ENCODE peak calls at places on chromosomes 4 and X, in six cellular contexts. One of them, this sample, is unnamed. For H3K9me3, the result is how much of the 10 kb centered on the place peaks cover.

GRCh38 chr4:3660086-3660927 is 105.9 kb upstream of the ADRA2C start:
- DNase-seq in PC-3: no peak
- DNase-seq in IMR-90: peak
- DNase-seq in thoracic aorta: no peak
- DNase-seq in psoas muscle: no peak
- DNase-seq in mammary epithelial cell: no peak
- DNase-seq in this sample: no peak

GRCh38 chrX:9532349-9532748 is 67.5 kb downstream of the TBL1X start:
- DNase-seq in PC-3: no peak
- DNase-seq in IMR-90: peak
- DNase-seq in thoracic aorta: no peak
- DNase-seq in psoas muscle: no peak
- DNase-seq in mammary epithelial cell: no peak
- DNase-seq in this sample: peak

GRCh38 chrX:11427082-11428033 is 134.1 kb downstream of the AMELX start:
- DNase-seq in PC-3: peak
- DNase-seq in IMR-90: no peak
- DNase-seq in thoracic aorta: no peak
- DNase-seq in psoas muscle: peak
- DNase-seq in mammary epithelial cell: no peak
- DNase-seq in this sample: no peak

GRCh38 chr4:153204247-153205027 is at the start of gene TRIM2:
- DNase-seq in PC-3: peak
- DNase-seq in IMR-90: peak
- DNase-seq in thoracic aorta: peak
- DNase-seq in psoas muscle: peak
- DNase-seq in mammary epithelial cell: no peak
- DNase-seq in this sample: peak

GRCh38 chrX:15678339-15678738 is 13.7 kb upstream of the CLTRN start:
- DNase-seq in PC-3: no peak
- DNase-seq in IMR-90: no peak
- DNase-seq in thoracic aorta: no peak
- DNase-seq in psoas muscle: no peak
- DNase-seq in mammary epithelial cell: no peak
- DNase-seq in this sample: no peak

GRCh38 chr4:1802720-1803522 is 9.8 kb downstream of the FGFR3 start:
- DNase-seq in PC-3: no peak
- DNase-seq in IMR-90: no peak
- DNase-seq in thoracic aorta: no peak
- DNase-seq in psoas muscle: no peak
- DNase-seq in mammary epithelial cell: no peak
- DNase-seq in this sample: no peak

GRCh38 chr4:186887211-186887785 is 163.6 kb upstream of the FAT1 start:
- DNase-seq in PC-3: no peak
- DNase-seq in IMR-90: no peak
- DNase-seq in thoracic aorta: no peak
- DNase-seq in psoas muscle: no peak
- DNase-seq in mammary epithelial cell: peak
- DNase-seq in this sample: peak

GRCh38 chr4:55312491-55313101 is 33.4 kb upstream of the SRD5A3 start:
- DNase-seq in PC-3: peak
- DNase-seq in IMR-90: peak
- DNase-seq in thoracic aorta: no peak
- DNase-seq in psoas muscle: no peak
- DNase-seq in mammary epithelial cell: peak
- DNase-seq in this sample: peak

GRCh38 chr4:11912886-11913285 is 484.2 kb upstream of the HS3ST1 start:
- DNase-seq in PC-3: peak
- DNase-seq in IMR-90: no peak
- DNase-seq in thoracic aorta: no peak
- DNase-seq in psoas muscle: no peak
- DNase-seq in mammary epithelial cell: peak
- DNase-seq in this sample: peak

GRCh38 chr4:182126567-182126966 is 116.6 kb upstream of the TENM3 start:
- DNase-seq in PC-3: no peak
- DNase-seq in IMR-90: peak
- DNase-seq in thoracic aorta: no peak
- DNase-seq in psoas muscle: no peak
- DNase-seq in mammary epithelial cell: peak
- DNase-seq in this sample: peak

GRCh38 chr4:177367336-177367735 is 57.7 kb downstream of the NEIL3 start:
- DNase-seq in PC-3: peak
- DNase-seq in IMR-90: peak
- DNase-seq in thoracic aorta: no peak
- DNase-seq in psoas muscle: no peak
- DNase-seq in mammary epithelial cell: peak
- DNase-seq in this sample: peak

GRCh38 chrX:116285506-116285905 is 115.0 kb downstream of the AGTR2 start:
- DNase-seq in PC-3: peak
- DNase-seq in IMR-90: no peak
- DNase-seq in thoracic aorta: no peak
- DNase-seq in psoas muscle: no peak
- DNase-seq in mammary epithelial cell: no peak
- DNase-seq in this sample: peak

GRCh38 chr4:38868055-38868965 is 704 bp downstream of the FAM114A1 start:
- DNase-seq in PC-3: no peak
- DNase-seq in IMR-90: peak
- DNase-seq in thoracic aorta: no peak
- DNase-seq in psoas muscle: peak
- DNase-seq in mammary epithelial cell: peak
- DNase-seq in this sample: no peak

GRCh38 chr4:147825451-147826287 is 93.8 kb downstream of the ARHGAP10 start:
- DNase-seq in PC-3: peak
- DNase-seq in IMR-90: no peak
- DNase-seq in thoracic aorta: no peak
- DNase-seq in psoas muscle: peak
- DNase-seq in mammary epithelial cell: peak
- DNase-seq in this sample: peak

DNA sequence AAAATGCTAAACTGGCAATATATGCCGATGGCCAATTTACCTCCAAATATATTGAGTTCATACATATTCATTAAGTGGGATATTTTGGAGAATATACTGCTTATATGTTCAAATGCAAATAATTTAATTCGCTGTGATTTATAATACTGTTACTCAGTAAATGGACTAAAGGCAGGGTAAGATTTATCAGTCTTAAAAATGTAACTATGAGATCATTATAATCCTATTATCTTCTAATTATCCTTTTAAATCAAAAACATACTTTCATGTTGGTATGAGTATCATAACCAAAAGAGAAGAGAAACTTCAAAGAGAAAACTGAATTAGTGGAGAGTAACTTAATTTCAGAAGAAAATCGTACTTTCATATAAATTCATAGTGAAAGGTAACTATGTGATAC is 44.6 kb downstream of the FAT4 start:
- DNase-seq in PC-3: no peak
- DNase-seq in IMR-90: no peak
- DNase-seq in thoracic aorta: no peak
- DNase-seq in psoas muscle: no peak
- DNase-seq in mammary epithelial cell: no peak
- DNase-seq in this sample: no peak
- H3K9me3 ChIP-seq in PC-3: under half
- H3K9me3 ChIP-seq in IMR-90: under half
- H3K9me3 ChIP-seq in thoracic aorta: under half
- H3K9me3 ChIP-seq in psoas muscle: under half
- H3K9me3 ChIP-seq in mammary epithelial cell: under half
- H3K9me3 ChIP-seq in this sample: under half

DNA sequence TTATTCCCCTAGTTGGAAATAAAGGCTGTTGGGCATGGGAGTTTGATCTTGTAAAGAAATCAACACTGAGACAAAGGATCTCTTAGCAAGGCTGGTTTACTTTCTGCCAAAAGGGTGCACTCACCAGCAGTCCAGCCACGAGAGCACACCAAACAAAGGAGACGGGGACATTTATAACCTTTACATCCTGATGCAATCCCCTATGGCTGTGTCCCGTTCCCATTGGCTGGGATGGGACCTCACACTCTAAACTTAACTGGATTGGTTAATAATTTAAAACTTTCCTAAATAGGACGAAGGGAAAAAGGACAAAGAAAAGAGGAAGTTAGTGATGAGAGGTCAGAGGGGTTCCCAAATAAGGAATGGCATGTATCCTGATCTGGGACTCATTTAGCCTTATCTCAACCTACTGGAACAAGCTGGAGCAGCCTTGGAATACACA is 17.9 kb downstream of the METAP1 start:
- DNase-seq in PC-3: no peak
- DNase-seq in IMR-90: peak
- DNase-seq in thoracic aorta: no peak
- DNase-seq in psoas muscle: no peak
- DNase-seq in mammary epithelial cell: no peak
- DNase-seq in this sample: peak
- H3K9me3 ChIP-seq in PC-3: under half
- H3K9me3 ChIP-seq in IMR-90: under half
- H3K9me3 ChIP-seq in thoracic aorta: under half
- H3K9me3 ChIP-seq in psoas muscle: under half
- H3K9me3 ChIP-seq in mammary epithelial cell: under half
- H3K9me3 ChIP-seq in this sample: under half

GRCh38 chrX:110743679-110744340 is 51.8 kb downstream of the CHRDL1 start:
- DNase-seq in PC-3: no peak
- DNase-seq in IMR-90: peak
- DNase-seq in thoracic aorta: no peak
- DNase-seq in psoas muscle: no peak
- DNase-seq in mammary epithelial cell: peak
- DNase-seq in this sample: no peak
- H3K9me3 ChIP-seq in PC-3: under half
- H3K9me3 ChIP-seq in IMR-90: under half
- H3K9me3 ChIP-seq in thoracic aorta: under half
- H3K9me3 ChIP-seq in psoas muscle: under half
- H3K9me3 ChIP-seq in mammary epithelial cell: under half
- H3K9me3 ChIP-seq in this sample: under half

DNA sequence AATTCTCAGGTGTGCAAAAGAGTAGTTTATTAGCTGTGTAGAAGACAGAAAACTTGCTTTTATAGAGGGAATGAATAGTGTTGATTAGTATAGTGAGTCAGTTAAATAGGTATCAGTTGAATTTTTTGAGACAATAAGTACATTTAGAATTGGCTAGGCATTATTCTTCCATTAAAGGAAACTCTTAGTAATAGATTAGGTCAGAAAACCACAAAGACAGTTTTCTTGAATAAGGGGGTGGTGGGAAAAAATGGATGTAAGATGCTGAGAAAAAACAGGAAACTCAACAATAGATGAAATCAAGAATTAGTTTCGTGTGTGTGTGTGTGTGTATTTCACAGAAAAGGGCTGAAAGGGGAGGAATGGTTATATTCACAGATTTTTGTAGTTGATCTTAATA is 16.8 kb downstream of the CD38 start:
- DNase-seq in PC-3: no peak
- DNase-seq in IMR-90: no peak
- DNase-seq in thoracic aorta: no peak
- DNase-seq in psoas muscle: no peak
- DNase-seq in mammary epithelial cell: peak
- DNase-seq in this sample: peak
- H3K9me3 ChIP-seq in PC-3: under half
- H3K9me3 ChIP-seq in IMR-90: under half
- H3K9me3 ChIP-seq in thoracic aorta: under half
- H3K9me3 ChIP-seq in psoas muscle: under half
- H3K9me3 ChIP-seq in mammary epithelial cell: under half
- H3K9me3 ChIP-seq in this sample: under half

GRCh38 chrX:1306909-1307625 is 29.5 kb upstream of the IL3RA start:
- DNase-seq in PC-3: no peak
- DNase-seq in IMR-90: no peak
- DNase-seq in thoracic aorta: no peak
- DNase-seq in psoas muscle: no peak
- DNase-seq in mammary epithelial cell: no peak
- DNase-seq in this sample: no peak

GRCh38 chrX:1307626-1308340 is 28.8 kb upstream of the IL3RA start:
- DNase-seq in PC-3: no peak
- DNase-seq in IMR-90: no peak
- DNase-seq in thoracic aorta: no peak
- DNase-seq in psoas muscle: no peak
- DNase-seq in mammary epithelial cell: no peak
- DNase-seq in this sample: no peak

GRCh38 chrX:1300449-1300848 is 31.8 kb downstream of the CSF2RA start:
- DNase-seq in PC-3: no peak
- DNase-seq in IMR-90: no peak
- DNase-seq in thoracic aorta: no peak
- DNase-seq in psoas muscle: no peak
- DNase-seq in mammary epithelial cell: no peak
- DNase-seq in this sample: no peak

GRCh38 chrX:1308476-1308875 is 28.1 kb upstream of the IL3RA start:
- DNase-seq in PC-3: no peak
- DNase-seq in IMR-90: no peak
- DNase-seq in thoracic aorta: no peak
- DNase-seq in psoas muscle: no peak
- DNase-seq in mammary epithelial cell: no peak
- DNase-seq in this sample: no peak

DNA sequence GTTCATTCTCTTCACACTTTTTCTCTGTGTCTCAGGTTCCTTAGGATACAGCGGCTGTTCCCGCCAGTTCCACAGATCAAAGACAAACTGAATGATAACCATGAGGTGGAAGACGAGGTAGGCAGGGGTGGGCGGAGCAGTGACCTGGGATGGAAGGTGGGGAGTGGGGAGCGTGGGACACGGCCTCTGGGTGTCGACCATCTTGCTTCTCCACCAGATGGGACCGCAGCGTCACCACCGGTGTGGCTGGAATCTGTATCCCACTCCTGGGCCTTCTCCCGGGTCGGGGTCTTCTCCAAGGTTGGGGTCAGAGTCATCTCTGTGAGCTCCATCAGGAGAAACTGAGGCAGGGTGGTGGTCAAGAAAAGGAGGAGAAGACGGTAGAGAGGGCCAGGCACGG is 31.2 kb upstream of the IL3RA start:
- DNase-seq in PC-3: no peak
- DNase-seq in IMR-90: no peak
- DNase-seq in thoracic aorta: no peak
- DNase-seq in psoas muscle: no peak
- DNase-seq in mammary epithelial cell: no peak
- DNase-seq in this sample: no peak
- H3K9me3 ChIP-seq in PC-3: under half
- H3K9me3 ChIP-seq in IMR-90: under half
- H3K9me3 ChIP-seq in thoracic aorta: under half
- H3K9me3 ChIP-seq in psoas muscle: under half
- H3K9me3 ChIP-seq in mammary epithelial cell: under half
- H3K9me3 ChIP-seq in this sample: under half

DNA sequence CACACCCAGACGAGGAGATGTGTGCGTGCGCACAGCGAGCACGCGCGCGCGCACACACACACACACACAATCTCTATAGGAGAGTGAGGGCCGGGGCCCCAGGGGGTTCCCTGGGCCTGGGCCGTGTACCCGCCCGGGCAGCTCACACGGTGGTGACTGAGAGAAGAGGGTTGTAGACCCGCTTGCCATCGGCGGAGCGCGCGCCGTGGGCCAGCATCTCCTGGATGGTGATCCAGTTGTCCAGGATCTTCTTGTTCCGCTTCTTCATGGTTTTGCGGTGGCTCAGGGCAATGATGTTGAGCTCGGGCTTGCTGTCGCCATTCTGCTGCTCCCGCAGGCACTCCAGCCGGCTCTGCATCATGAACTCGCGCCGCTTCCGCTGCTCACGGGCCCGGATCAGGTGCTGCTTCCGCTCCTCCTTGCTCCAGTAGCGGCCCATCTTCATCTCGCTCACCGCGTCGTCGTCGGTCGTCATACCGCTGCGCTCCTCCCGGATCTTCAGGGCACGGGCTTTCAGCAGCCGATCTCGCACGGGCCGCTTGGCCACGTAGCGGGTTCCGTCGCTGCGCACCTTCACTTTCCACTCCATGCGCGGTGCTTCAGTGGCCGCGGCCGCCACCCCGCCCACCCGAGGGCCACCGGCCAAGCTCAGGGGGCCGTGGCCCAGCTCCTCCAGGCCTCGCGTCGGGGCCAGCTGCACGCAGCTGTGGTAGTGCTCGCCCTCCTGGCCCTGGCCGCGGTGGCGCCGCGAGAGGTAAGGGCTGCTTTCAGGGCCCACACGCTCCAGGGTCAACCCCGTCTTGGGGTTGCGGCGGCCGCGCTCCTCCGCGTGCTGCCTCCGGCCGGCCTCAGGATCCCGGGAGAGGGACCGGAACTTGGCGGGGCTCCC is 9.0 kb downstream of the SSR4 start:
- DNase-seq in PC-3: no peak
- DNase-seq in IMR-90: no peak
- DNase-seq in thoracic aorta: no peak
- DNase-seq in psoas muscle: no peak
- DNase-seq in mammary epithelial cell: no peak
- DNase-seq in this sample: no peak
- H3K9me3 ChIP-seq in PC-3: under half
- H3K9me3 ChIP-seq in IMR-90: under half
- H3K9me3 ChIP-seq in thoracic aorta: under half
- H3K9me3 ChIP-seq in psoas muscle: under half
- H3K9me3 ChIP-seq in mammary epithelial cell: under half
- H3K9me3 ChIP-seq in this sample: under half

This sample was measured in astrocyte.